ENCODE peak calls at places on chromosomes 5 and 9, in six cellular contexts. F is esophagus squamous epithelium, S is lower leg skin, A is H1, V is breast epithelium, G is H54. L is an unnamed sample.

GRCh38 chr9:114606597-114607207 is 4.4 kb upstream of the TMEM268 start:
- DNase-seq in S (no peak), F (no peak), V (no peak), G (no peak), A (no peak), L (no peak)

GRCh38 chr5:73901045-73901444 is 275.0 kb downstream of the ARHGEF28 start:
- DNase-seq in A (no peak), F (no peak), G (peak), S (no peak), V (peak), L (no peak)

GRCh38 chr5:114969482-114969881 is 200.2 kb downstream of the TRIM36 start:
- DNase-seq in F (no peak), S (no peak), V (no peak), G (no peak), A (no peak), L (no peak)

GRCh38 chr5:20572560-20572959 is 584.6 kb upstream of the CDH18 start:
- DNase-seq in V (no peak), F (no peak), S (no peak), A (no peak), G (no peak), L (no peak)

GRCh38 chr9:79581388-79581787 is 9.6 kb downstream of the TLE4 start:
- DNase-seq in V (no peak), A (no peak), F (no peak), S (no peak), G (no peak), L (no peak)

GRCh38 chr9:6563036-6563435 is 82.5 kb downstream of the GLDC start:
- DNase-seq in S (no peak), V (no peak), G (no peak), A (no peak), F (no peak), L (no peak)

GRCh38 chr9:78273761-78274160 is 23.2 kb upstream of the PSAT1 start:
- DNase-seq in A (no peak), S (no peak), V (no peak), F (no peak), G (no peak), L (no peak)

GRCh38 chr5:57335092-57335491 is 147.5 kb downstream of the ACTBL2 start:
- DNase-seq in G (no peak), V (no peak), F (no peak), S (no peak), A (no peak), L (no peak)

GRCh38 chr9:16343249-16344237 is 526.9 kb downstream of the BNC2 start:
- DNase-seq in V (no peak), S (peak), A (no peak), F (no peak), G (no peak), L (no peak)

GRCh38 chr5:40198736-40199135 is 481.0 kb upstream of the PTGER4 start:
- DNase-seq in A (no peak), F (no peak), V (no peak), S (no peak), G (no peak), L (no peak)

GRCh38 chr5:149443210-149443609 is 64.1 kb upstream of the IL17B start:
- DNase-seq in V (no peak), S (no peak), A (no peak), G (no peak), F (no peak), L (no peak)

GRCh38 chr5:149447373-149448367 is 68.6 kb upstream of the IL17B start:
- DNase-seq in S (no peak), G (no peak), V (peak), A (no peak), F (no peak), L (no peak)

GRCh38 chr5:149442563-149443182 is 63.6 kb upstream of the IL17B start:
- DNase-seq in A (peak), G (peak), V (peak), F (no peak), S (peak), L (no peak)

GRCh38 chr5:149445343-149445738 is 66.2 kb upstream of the IL17B start:
- DNase-seq in G (no peak), A (no peak), F (no peak), S (no peak), V (no peak), L (no peak)

GRCh38 chr5:149445739-149446369 is 66.8 kb upstream of the IL17B start:
- DNase-seq in A (no peak), G (peak), F (no peak), V (no peak), S (no peak), L (no peak)
- TF ChIP-seq POLR2A in A (no peak), G (no peak), F (no peak), V (no peak), S (no peak), L (no peak)

GRCh38 chr9:87812375-87813118 is 70.1 kb upstream of the SPATA31E1 start:
- DNase-seq in S (no peak), F (no peak), A (no peak), G (peak), V (no peak), L (no peak)
- TF ChIP-seq POLR2A in S (no peak), F (no peak), A (no peak), G (no peak), V (no peak), L (no peak)

GRCh38 chr9:129166962-129167557 is 11.0 kb downstream of the IER5L start:
- DNase-seq in V (peak), F (peak), G (peak), S (peak), A (no peak), L (no peak)
- TF ChIP-seq POLR2A in V (no peak), F (no peak), G (no peak), S (no peak), A (peak), L (no peak)

DNA sequence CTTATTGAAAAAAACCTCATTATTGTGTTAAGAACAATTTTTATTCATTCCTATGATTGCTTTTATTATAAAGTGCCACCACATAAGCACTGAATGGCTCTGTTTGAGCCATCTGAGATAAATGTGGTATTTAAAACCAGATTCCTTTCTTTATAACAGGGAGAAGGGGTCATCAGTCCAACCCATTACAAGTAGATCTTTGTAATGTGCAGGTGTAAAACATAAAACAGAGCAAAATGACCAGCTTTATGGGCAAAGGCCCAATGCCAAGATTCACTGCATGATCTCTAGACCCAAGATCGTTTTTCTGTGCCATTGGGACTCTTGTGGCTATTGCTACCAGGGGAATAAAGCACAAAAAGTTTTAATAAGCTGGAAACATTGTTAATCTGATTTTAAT is 469.9 kb downstream of the PRR16 start:
- DNase-seq in F (no peak), V (no peak), G (no peak), S (no peak), A (no peak), L (no peak)
- TF ChIP-seq POLR2A in F (no peak), V (no peak), G (no peak), S (no peak), A (no peak), L (no peak)

DNA sequence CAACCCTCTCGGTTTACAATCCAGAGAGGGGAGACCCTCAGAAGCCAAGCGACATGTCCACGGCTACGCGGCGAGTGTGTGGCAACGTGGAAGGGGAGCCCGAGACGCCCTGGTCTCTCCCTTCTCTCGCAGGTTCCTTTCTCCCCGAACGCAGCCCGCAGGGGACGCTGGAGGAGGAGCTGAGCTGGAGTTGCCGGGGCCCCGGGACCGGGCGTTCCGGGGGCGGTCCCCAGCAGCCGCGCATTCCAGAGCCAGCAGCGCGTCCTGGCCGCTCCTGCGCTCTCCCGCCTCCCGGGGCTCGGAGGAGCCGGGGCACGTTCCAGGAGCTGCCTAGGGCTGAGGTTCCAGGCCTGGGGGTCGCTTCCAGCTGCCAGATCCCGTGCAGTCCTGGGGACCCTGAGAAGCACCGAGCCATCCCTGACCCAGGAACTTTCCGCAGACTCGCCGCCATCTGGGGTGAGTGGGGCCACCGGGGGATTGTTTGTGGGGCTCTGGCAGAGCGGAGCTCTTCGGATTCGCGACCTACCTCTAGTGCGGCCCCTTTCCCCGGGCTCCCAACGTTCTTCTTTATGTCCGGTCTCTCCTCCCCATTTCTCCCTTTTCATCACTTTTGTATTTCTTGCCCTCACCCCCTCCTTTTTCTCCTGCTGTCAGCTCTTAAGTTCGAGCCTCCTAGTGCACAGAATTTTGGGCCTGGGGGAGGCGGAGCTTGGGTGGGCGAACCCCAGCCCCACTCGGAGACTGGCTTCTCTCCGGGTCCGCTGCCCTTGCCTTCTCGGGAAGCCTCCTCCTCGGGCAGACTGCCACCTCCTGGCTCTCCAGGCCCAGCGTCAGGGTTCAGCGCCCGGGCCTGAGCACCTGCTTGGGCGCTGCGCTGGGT is at the start of gene SMIM3:
- DNase-seq in F (no peak), A (peak), V (peak), S (peak), G (peak), L (no peak)
- TF ChIP-seq POLR2A in F (peak), A (peak), V (peak), S (no peak), G (peak), L (peak)

DNA sequence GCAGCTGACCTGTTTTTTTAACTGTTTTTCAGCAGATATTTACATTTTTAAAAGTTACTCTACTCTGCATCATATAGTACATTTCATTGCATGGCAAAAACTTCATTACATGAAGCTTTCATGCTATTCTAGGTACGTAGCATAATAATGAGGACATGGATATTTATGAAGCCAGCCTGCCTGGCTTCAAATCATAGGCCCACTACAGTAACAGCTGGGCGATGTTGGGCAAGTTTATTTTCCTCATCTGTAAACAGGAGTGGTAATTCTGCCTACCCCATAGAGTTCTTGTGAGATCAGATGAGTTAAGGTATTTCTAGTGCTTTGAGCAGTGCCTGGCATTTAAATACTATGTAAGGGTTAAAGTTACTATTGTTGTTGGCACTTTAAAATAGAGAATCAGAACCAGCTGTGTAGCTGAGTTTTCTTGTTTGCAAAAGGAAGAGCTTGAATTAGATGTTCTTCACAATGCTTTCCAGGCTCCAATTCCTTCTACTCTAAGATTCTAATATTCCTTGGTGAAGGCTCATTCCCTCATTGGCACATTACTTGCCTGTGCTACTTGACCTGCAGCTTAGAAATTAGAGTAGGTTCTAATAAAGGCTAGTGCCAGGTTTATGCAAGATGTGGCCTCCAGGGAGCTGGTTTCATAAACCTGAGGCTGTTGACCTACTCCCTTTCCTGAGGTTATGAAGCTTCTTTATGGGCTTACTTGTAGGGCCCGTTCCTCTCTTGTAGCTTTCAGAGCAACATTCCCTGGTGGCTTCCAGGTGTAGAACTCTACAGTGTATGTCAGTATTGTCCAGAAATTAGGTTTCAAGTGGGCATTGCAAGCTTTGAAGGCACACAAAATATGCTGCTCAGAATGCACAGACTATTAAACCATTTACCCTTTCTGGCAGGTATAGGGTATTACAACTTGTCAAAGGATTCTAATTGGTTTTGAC is 14.5 kb downstream of the ANP32B start:
- DNase-seq in G (no peak), V (no peak), F (no peak), A (no peak), S (no peak), L (no peak)
- TF ChIP-seq POLR2A in G (no peak), V (no peak), F (no peak), A (no peak), S (no peak), L (no peak)

DNA sequence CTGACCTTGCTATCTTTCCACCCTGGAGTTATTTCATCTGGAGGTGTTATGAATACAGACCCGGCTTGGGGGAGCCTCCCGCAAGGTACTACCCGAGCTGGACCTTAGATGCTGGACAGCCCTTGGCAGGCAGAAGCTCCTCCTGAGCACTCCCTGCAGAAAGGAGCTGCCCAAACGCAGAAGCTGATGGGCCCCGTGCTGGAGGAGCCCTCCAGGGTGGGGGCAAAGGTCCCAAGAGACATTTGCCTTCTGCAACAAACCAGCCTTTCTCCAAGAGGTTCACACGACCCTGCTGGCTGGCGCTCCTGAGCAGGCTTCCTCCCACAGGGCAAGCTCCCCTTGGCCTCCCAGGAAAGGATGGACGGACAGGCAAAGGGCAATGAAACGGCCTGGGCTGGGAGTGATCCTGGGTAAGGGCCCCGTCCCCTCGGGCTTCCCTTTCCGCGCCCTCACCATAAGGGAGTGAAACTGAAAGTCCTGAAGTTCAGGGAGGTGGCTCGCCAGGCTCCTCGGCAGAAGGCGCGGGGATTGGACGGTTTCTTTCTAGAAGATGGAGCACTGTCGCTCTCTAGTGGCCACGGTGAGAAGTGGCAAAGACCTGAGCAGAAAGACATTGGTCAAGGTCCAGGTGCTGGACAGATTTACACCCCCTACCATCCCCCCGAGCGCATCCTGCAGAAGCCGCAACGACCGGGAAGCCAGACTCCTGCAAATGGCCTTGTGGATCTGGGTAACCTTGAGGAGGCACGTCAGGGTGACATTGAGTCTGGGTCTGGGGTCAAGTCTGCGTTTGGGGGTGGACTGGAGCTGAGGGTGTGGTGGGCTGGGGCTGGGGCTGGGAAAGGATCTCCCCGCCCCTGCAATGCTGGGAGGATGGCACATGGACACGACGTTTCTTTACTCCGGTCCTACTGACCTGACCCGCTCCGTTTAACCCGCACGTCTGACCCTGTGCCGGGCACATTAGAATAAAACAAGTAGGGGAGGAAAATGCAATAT is 56.4 kb downstream of the NEURL1B start:
- DNase-seq in A (peak), V (peak), G (peak), F (peak), S (peak), L (peak)
- TF ChIP-seq POLR2A in A (no peak), V (no peak), G (no peak), F (no peak), S (no peak), L (no peak)

GRCh38 chr9:129173296-129174101 is 4.6 kb downstream of the IER5L start:
- DNase-seq in V (no peak), A (no peak), G (no peak), S (no peak), F (no peak), L (no peak)

GRCh38 chr9:129174102-129174723 is 3.8 kb downstream of the IER5L start:
- DNase-seq in V (peak), F (peak), S (peak), A (peak), G (peak), L (no peak)

GRCh38 chr9:129175825-129176633 is 2.0 kb downstream of the IER5L start:
- DNase-seq in A (peak), V (peak), S (peak), F (no peak), G (peak), L (no peak)

GRCh38 chr9:129175515-129175824 is 2.6 kb downstream of the IER5L start:
- DNase-seq in G (no peak), A (no peak), V (no peak), S (no peak), F (no peak), L (no peak)

GRCh38 chr9:129174724-129175514 is 3.1 kb downstream of the IER5L start:
- DNase-seq in A (peak), G (peak), S (peak), F (no peak), V (peak), L (no peak)
- TF ChIP-seq POLR2A in A (no peak), G (no peak), S (no peak), F (peak), V (peak), L (no peak)

L was measured in vagina.